ENCODE peak calls at places on chromosomes 6 and 20, in four cellular contexts. Y, H, T and C are unnamed samples.

GRCh38 chr20:59006864-59007757 is at the start of gene CTSZ:
- DNase-seq in H (peak; percentile 61), Y (peak; percentile 96), T (no peak), C (no peak)

GRCh38 chr6:125753218-125753936 is 3.9 kb downstream of the HEY2 start:
- DNase-seq in Y (no peak), H (no peak), T (peak; percentile 33), C (no peak)

GRCh38 chr6:46044876-46045617 is 29.4 kb upstream of the CLIC5 start:
- DNase-seq in H (no peak), T (no peak), Y (no peak), C (peak; percentile 13)

GRCh38 chr20:25071722-25072121 is 10.2 kb downstream of the VSX1 start:
- DNase-seq in T (peak; percentile 30), H (peak; percentile 33), Y (no peak), C (no peak)

GRCh38 chr6:168067081-168067480 is 11.9 kb downstream of the FRMD1 start:
- DNase-seq in H (no peak), T (no peak), Y (no peak), C (no peak)

GRCh38 chr6:117976030-117976651 is 69.1 kb downstream of the SLC35F1 start:
- DNase-seq in T (peak; percentile 61), Y (peak; percentile 26), H (no peak), C (peak; percentile 46)

GRCh38 chr6:139996253-139996834 is 621.9 kb upstream of the CITED2 start:
- DNase-seq in Y (no peak), H (peak; percentile 16), T (peak; percentile 48), C (peak; percentile 32)

GRCh38 chr6:64074981-64075380 is 439.4 kb downstream of the PHF3 start:
- DNase-seq in Y (no peak), T (no peak), H (no peak), C (no peak)

GRCh38 chr6:41159415-41160082 is 3.4 kb downstream of the TREM2 start:
- DNase-seq in Y (no peak), T (no peak), H (no peak), C (no peak)

GRCh38 chr6:2630891-2631458 is 119.7 kb downstream of the MYLK4 start:
- DNase-seq in Y (no peak), H (no peak), T (no peak), C (no peak)

GRCh38 chr20:52192296-52193007 is 873 bp upstream of the ZFP64 start:
- DNase-seq in H (no peak), Y (peak; percentile 58), T (peak; percentile 83), C (no peak)

GRCh38 chr6:139402935-139403386 is 28.5 kb upstream of the CITED2 start:
- DNase-seq in Y (no peak), T (no peak), H (no peak), C (no peak)

GRCh38 chr20:63775096-63775978 is 35.8 kb downstream of the SLC2A4RG start:
- DNase-seq in Y (peak; percentile 56), T (no peak), H (peak; percentile 91), C (peak; percentile 74)

GRCh38 chr20:34512955-34513419 is 3.2 kb upstream of the DYNLRB1 start:
- DNase-seq in Y (no peak), T (no peak), H (no peak), C (no peak)

GRCh38 chr6:127030841-127031240 is 87.6 kb upstream of the RSPO3 start:
- DNase-seq in Y (no peak), T (no peak), H (no peak), C (no peak)

GRCh38 chr6:139373154-139373927 is 1.1 kb downstream of the CITED2 start:
- DNase-seq in H (peak; percentile 55), T (peak; percentile 50), Y (peak; percentile 43), C (peak; percentile 42)

GRCh38 chr6:152271681-152272464 is 365.3 kb downstream of the SYNE1 start:
- DNase-seq in Y (no peak), T (no peak), H (no peak), C (no peak)

GRCh38 chr6:21229061-21229460 is 364.5 kb upstream of the SOX4 start:
- DNase-seq in T (no peak), H (no peak), Y (no peak), C (no peak)

GRCh38 chr6:170074907-170075306 is 216.0 kb downstream of the DLL1 start:
- DNase-seq in T (no peak), H (no peak), Y (no peak), C (no peak)

GRCh38 chr20:54268941-54269340 is 61.1 kb downstream of the PFDN4 start:
- DNase-seq in T (peak; percentile 21), H (peak; percentile 18), Y (no peak), C (no peak)

GRCh38 chr6:21971540-21971939 is 325.3 kb downstream of the PRL start:
- DNase-seq in T (no peak), Y (peak; percentile 35), H (no peak), C (no peak)

GRCh38 chr6:131949909-131950766 is 1.0 kb downstream of the CCN2 start:
- DNase-seq in H (peak; percentile 85), T (peak; percentile 75), Y (no peak), C (peak; percentile 85)

GRCh38 chr6:54204921-54205511 is 93.8 kb downstream of the MLIP start:
- DNase-seq in T (peak; percentile 79), Y (no peak), H (no peak), C (no peak)

GRCh38 chr20:8330316-8330784 is 198.3 kb downstream of the PLCB1 start:
- DNase-seq in Y (no peak), T (no peak), H (no peak), C (no peak)

GRCh38 chr6:62891065-62891647 is 320.1 kb upstream of the FKBP1C start:
- DNase-seq in Y (peak; percentile 8), T (peak; percentile 24), H (no peak), C (no peak)

GRCh38 chr6:15457903-15458530 is 204.8 kb downstream of the DTNBP1 start:
- DNase-seq in T (no peak), H (no peak), Y (no peak), C (no peak)

GRCh38 chr6:132107896-132108295 is 156.7 kb upstream of the CCN2 start:
- DNase-seq in T (no peak), H (no peak), Y (no peak), C (no peak)

GRCh38 chr6:98687776-98688175 is 146.6 kb upstream of the POU3F2 start:
- DNase-seq in T (no peak), H (no peak), Y (no peak), C (no peak)

GRCh38 chr6:46011241-46012085 is 4.2 kb downstream of the CLIC5 start:
- DNase-seq in T (peak; percentile 34), H (no peak), Y (no peak), C (no peak)

GRCh38 chr6:159098636-159099106 is 53.9 kb upstream of the TAGAP start:
- DNase-seq in T (no peak), H (no peak), Y (no peak), C (no peak)

GRCh38 chr6:133980168-133980567 is 27.1 kb downstream of the TBPL1 start:
- DNase-seq in T (no peak), Y (no peak), H (no peak), C (no peak)

GRCh38 chr6:40774932-40775331 is 187.8 kb upstream of the LRFN2 start:
- DNase-seq in T (no peak), H (no peak), Y (no peak), C (no peak)

GRCh38 chr6:84082693-84083265 is 49.2 kb downstream of the MRAP2 start:
- DNase-seq in H (no peak), Y (no peak), T (no peak), C (no peak)

GRCh38 chr6:161417712-161418457 is 144.0 kb upstream of the AGPAT4 start:
- DNase-seq in Y (no peak), T (no peak), H (no peak), C (peak; percentile 47)

GRCh38 chr6:163637524-163637923 is 223.0 kb downstream of the QKI start:
- DNase-seq in T (no peak), Y (no peak), H (no peak), C (no peak)

GRCh38 chr6:135702955-135703499 is 148.5 kb upstream of the PDE7B start:
- DNase-seq in Y (no peak), T (no peak), H (no peak), C (no peak)

GRCh38 chr6:135703621-135704020 is 147.9 kb upstream of the PDE7B start:
- DNase-seq in T (no peak), H (no peak), Y (no peak), C (no peak)

DNA sequence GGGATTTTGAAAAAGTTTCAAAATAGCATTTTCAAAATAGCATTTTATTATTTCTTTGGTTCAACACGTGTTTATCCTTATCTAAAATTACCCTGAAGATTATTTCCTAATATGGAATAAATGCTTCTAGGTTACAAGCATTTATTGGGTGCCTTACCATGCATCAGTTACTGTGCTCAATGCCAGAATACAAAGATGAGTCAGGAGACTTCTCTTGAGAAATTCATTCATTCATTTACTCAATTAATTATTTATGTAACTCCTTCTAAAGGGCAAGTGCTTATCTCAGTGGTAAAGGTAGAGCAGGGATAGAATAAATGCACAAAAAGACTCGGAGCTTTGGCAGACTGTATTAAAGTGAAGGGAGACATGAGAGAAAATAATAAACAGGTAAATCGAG is 150.1 kb upstream of the PDE7B start:
- DNase-seq in H (no peak), T (no peak), Y (no peak), C (no peak)
- TF ChIP-seq ELF4 in H (no peak), T (no peak), Y (no peak), C (no peak)

GRCh38 chr6:73579389-73579788 is 58.6 kb upstream of the EEF1A1 start:
- DNase-seq in Y (no peak), T (no peak), H (peak; percentile 23), C (no peak)
- TF ChIP-seq ELF4 in Y (no peak), T (no peak), H (no peak), C (no peak)

GRCh38 chr6:26064619-26065257 is 22.5 kb upstream of the HFE start:
- DNase-seq in Y (peak; percentile 60), H (peak; percentile 26), T (peak; percentile 68), C (peak; percentile 49)
- TF ChIP-seq ELF4 in Y (no peak), H (no peak), T (no peak), C (no peak)

GRCh38 chr6:89008763-89009374 is 45.5 kb upstream of the RNGTT start:
- DNase-seq in T (no peak), H (no peak), Y (no peak), C (no peak)

GRCh38 chr6:89009624-89010059 is 46.2 kb upstream of the RNGTT start:
- DNase-seq in T (no peak), Y (no peak), H (no peak), C (no peak)

GRCh38 chr6:89011436-89011835 is 48.0 kb upstream of the RNGTT start:
- DNase-seq in Y (no peak), H (no peak), T (no peak), C (no peak)

GRCh38 chr6:89008299-89008698 is 44.9 kb upstream of the RNGTT start:
- DNase-seq in H (no peak), T (no peak), Y (no peak), C (no peak)

DNA sequence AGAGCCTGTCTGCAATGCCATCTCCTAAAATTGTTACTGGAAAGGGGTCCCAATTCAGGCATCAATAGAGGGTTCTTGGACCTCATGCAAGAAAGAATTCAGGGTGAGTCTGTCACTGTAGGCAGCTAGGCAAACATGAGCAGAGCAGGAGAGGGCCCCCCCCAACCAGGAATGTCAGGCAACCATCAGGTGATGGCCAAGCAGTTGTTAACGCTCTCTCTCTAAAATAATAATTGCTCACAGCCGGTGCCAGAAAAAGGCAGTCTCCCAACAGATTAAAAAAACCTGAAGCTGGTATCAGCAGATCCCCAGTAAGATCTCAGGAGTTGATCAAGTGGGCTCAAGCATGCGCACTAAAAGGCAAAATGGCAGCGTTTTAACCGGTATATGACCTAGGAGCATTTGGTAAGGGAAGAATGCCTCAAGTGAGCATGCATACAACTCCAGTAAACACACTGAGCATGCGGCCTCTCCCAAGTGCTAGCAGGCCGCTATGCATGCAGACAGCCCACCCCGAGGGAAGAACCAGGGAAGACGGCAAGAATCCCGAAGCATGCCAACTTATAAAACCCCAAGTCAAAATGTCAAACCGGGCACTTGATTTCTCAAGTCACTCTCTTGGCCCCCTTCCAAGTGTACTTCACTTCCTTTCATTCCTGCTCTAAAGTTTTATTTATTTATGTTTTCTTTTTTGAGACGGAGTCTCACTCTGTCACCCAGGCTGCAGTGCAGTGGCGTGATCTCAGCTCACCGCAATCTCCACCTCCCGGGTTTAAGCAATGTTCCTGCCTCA is 44.0 kb upstream of the RNGTT start:
- DNase-seq in T (no peak), Y (no peak), H (no peak), C (no peak)
- TF ChIP-seq ELF4 in T (no peak), Y (no peak), H (no peak), C (no peak)